ENCODE peak calls at places on chromosomes 7 and 10, in eight cellular contexts. One of them, this sample, is unnamed.

GRCh38 chr10:114472874-114473248 is 68.6 kb upstream of the AFAP1L2 start:
- DNase-seq in GM23338: no peak
- DNase-seq in SK-N-SH: no peak
- DNase-seq in K562: no peak
- DNase-seq in HCT116: no peak
- DNase-seq in GM12878: no peak
- DNase-seq in HepG2: no peak
- DNase-seq in Panc1: no peak
- DNase-seq in this sample: no peak

GRCh38 chr7:85508642-85509429 is 322.0 kb upstream of the SEMA3D start:
- DNase-seq in GM23338: no peak
- DNase-seq in SK-N-SH: no peak
- DNase-seq in HCT116: no peak
- DNase-seq in GM12878: no peak
- DNase-seq in Panc1: no peak
- DNase-seq in K562: no peak
- DNase-seq in HepG2: no peak
- DNase-seq in this sample: no peak

GRCh38 chr10:100960251-100960650 is 9.1 kb upstream of the SEMA4G start:
- DNase-seq in HepG2: no peak
- DNase-seq in Panc1: no peak
- DNase-seq in SK-N-SH: no peak
- DNase-seq in K562: no peak
- DNase-seq in GM12878: no peak
- DNase-seq in HCT116: no peak
- DNase-seq in GM23338: no peak
- DNase-seq in this sample: no peak

GRCh38 chr10:12911795-12912194 is 89.7 kb downstream of the CCDC3 start:
- DNase-seq in GM12878: no peak
- DNase-seq in GM23338: no peak
- DNase-seq in HCT116: no peak
- DNase-seq in K562: no peak
- DNase-seq in SK-N-SH: no peak
- DNase-seq in Panc1: no peak
- DNase-seq in HepG2: no peak
- DNase-seq in this sample: no peak

GRCh38 chr7:122305475-122306319 is 1.1 kb upstream of the FEZF1 start:
- DNase-seq in GM12878: no peak
- DNase-seq in GM23338: peak; percentile 70
- DNase-seq in K562: no peak
- DNase-seq in SK-N-SH: no peak
- DNase-seq in HCT116: peak; percentile 26
- DNase-seq in Panc1: no peak
- DNase-seq in HepG2: no peak
- DNase-seq in this sample: no peak

GRCh38 chr7:143979359-143979758 is 20.8 kb upstream of the OR6B1 start:
- DNase-seq in Panc1: peak; percentile 22
- DNase-seq in K562: no peak
- DNase-seq in HCT116: no peak
- DNase-seq in HepG2: peak; percentile 35
- DNase-seq in GM12878: no peak
- DNase-seq in GM23338: no peak
- DNase-seq in SK-N-SH: no peak
- DNase-seq in this sample: no peak

GRCh38 chr7:30970594-30971094 is 6.9 kb downstream of the GHRHR start:
- DNase-seq in HepG2: no peak
- DNase-seq in HCT116: no peak
- DNase-seq in GM23338: peak; percentile 59
- DNase-seq in SK-N-SH: peak; percentile 21
- DNase-seq in Panc1: no peak
- DNase-seq in GM12878: no peak
- DNase-seq in K562: no peak
- DNase-seq in this sample: no peak

GRCh38 chr10:90930070-90930837 is 9.4 kb upstream of the ANKRD1 start:
- DNase-seq in GM23338: peak; percentile 69
- DNase-seq in Panc1: no peak
- DNase-seq in SK-N-SH: no peak
- DNase-seq in HepG2: peak; percentile 86
- DNase-seq in HCT116: no peak
- DNase-seq in GM12878: no peak
- DNase-seq in K562: no peak
- DNase-seq in this sample: no peak

GRCh38 chr7:158320328-158320727 is 267.3 kb downstream of the PTPRN2 start:
- DNase-seq in HepG2: no peak
- DNase-seq in Panc1: no peak
- DNase-seq in GM12878: no peak
- DNase-seq in HCT116: no peak
- DNase-seq in K562: no peak
- DNase-seq in SK-N-SH: no peak
- DNase-seq in GM23338: no peak
- DNase-seq in this sample: no peak

GRCh38 chr10:8346861-8347260 is 292.4 kb downstream of the GATA3 start:
- DNase-seq in HCT116: no peak
- DNase-seq in SK-N-SH: no peak
- DNase-seq in K562: no peak
- DNase-seq in HepG2: no peak
- DNase-seq in GM23338: peak; percentile 29
- DNase-seq in GM12878: no peak
- DNase-seq in Panc1: no peak
- DNase-seq in this sample: no peak

GRCh38 chr10:50594012-50594411 is 29.7 kb downstream of the SGMS1 start:
- DNase-seq in Panc1: peak; percentile 61
- DNase-seq in SK-N-SH: peak; percentile 47
- DNase-seq in HCT116: no peak
- DNase-seq in K562: no peak
- DNase-seq in HepG2: no peak
- DNase-seq in GM23338: no peak
- DNase-seq in GM12878: no peak
- DNase-seq in this sample: no peak

DNA sequence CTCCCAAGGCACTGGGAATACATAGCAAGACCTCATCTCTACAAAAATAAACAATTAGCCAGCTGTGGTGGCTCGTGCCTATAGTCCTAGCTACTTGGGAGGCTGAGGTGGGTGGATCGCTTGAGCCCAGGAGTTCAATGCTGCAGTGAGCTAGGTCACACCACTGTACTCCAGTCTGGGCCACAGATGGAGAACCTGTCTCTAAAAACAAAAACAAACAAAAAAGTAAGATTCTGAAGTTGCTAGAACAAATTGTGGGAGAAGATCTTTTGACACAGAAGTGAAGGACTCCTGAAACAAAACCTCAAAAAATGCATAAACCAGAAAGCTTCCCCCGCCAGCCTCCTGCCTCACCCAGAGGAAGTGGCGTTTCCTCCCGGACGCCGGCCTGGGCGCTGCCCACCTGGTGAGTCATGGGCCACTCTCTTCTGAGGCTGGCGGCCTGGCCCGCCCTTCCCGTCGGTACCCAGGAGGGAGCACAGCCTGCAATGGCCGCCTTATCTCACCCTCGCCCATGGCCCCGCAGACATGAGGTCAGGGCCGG is 25.4 kb upstream of the ELN start:
- DNase-seq in HepG2: no peak
- DNase-seq in Panc1: no peak
- DNase-seq in GM23338: no peak
- DNase-seq in K562: no peak
- DNase-seq in SK-N-SH: no peak
- DNase-seq in HCT116: peak; percentile 58
- DNase-seq in GM12878: no peak
- DNase-seq in this sample: peak; percentile 60
- TF ChIP-seq POLR2AphosphoS5 in HepG2: no peak
- TF ChIP-seq POLR2AphosphoS5 in Panc1: no peak
- TF ChIP-seq POLR2AphosphoS5 in GM23338: no peak
- TF ChIP-seq POLR2AphosphoS5 in K562: no peak
- TF ChIP-seq POLR2AphosphoS5 in SK-N-SH: peak; percentile 88
- TF ChIP-seq POLR2AphosphoS5 in HCT116: peak; percentile 96
- TF ChIP-seq POLR2AphosphoS5 in GM12878: no peak
- TF ChIP-seq POLR2AphosphoS5 in this sample: no peak

DNA sequence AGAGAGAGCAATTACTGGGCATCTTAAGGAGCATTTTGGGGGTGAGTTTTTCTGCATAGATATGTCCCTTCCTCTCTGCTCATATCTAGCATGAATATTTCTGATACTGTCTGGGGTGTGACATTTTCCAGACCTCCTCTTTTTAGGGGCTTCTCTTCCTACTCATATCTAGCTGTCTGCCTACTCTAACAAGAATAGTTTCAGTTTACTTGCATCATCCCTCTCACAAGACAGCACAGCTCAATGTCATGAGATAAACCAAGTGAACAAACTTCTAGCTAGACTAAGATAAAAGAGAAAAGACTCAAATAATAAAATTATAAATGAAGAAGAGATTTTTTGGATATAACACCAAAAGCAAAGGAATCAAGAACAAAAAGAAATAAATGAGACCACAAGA is 419.5 kb upstream of the SORCS1 start:
- DNase-seq in K562: no peak
- DNase-seq in HepG2: no peak
- DNase-seq in HCT116: no peak
- DNase-seq in SK-N-SH: no peak
- DNase-seq in GM12878: no peak
- DNase-seq in GM23338: no peak
- DNase-seq in Panc1: no peak
- DNase-seq in this sample: no peak
- TF ChIP-seq REST in K562: no peak
- TF ChIP-seq REST in HepG2: no peak
- TF ChIP-seq REST in HCT116: no peak
- TF ChIP-seq REST in SK-N-SH: no peak
- TF ChIP-seq REST in GM12878: no peak
- TF ChIP-seq REST in GM23338: no peak
- TF ChIP-seq REST in Panc1: no peak
- TF ChIP-seq REST in this sample: no peak

GRCh38 chr7:100367676-100368613 is 5.3 kb upstream of the PILRA start:
- DNase-seq in GM12878: no peak
- DNase-seq in K562: no peak
- DNase-seq in GM23338: no peak
- DNase-seq in HepG2: no peak
- DNase-seq in Panc1: no peak
- DNase-seq in SK-N-SH: no peak
- DNase-seq in HCT116: no peak
- DNase-seq in this sample: peak; percentile 40
- TF ChIP-seq POLR2AphosphoS5 in GM12878: no peak
- TF ChIP-seq POLR2AphosphoS5 in K562: no peak
- TF ChIP-seq POLR2AphosphoS5 in GM23338: no peak
- TF ChIP-seq POLR2AphosphoS5 in HepG2: no peak
- TF ChIP-seq POLR2AphosphoS5 in Panc1: peak; percentile 18
- TF ChIP-seq POLR2AphosphoS5 in SK-N-SH: no peak
- TF ChIP-seq POLR2AphosphoS5 in HCT116: peak; percentile 15
- TF ChIP-seq POLR2AphosphoS5 in this sample: no peak

DNA sequence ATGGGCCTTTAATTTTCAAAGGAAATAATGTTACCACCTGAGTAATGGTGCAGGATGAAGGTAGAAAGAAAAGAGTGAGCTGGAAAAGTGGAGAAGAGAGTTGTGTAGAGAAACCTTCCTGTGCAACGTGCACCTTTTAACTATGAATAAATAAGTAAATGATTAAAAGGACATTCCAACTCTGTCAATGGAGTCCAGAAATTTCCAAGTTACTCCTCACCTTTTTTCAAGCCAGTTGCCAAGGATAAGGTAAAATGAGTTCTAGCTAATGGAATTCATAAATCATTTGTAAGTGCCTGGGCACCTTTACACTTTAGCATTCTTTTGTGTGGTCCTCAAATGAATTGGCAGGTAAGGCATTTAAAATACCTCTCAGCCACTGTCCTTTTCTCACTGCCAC is 549.4 kb upstream of the NRP1 start:
- DNase-seq in Panc1: no peak
- DNase-seq in HCT116: no peak
- DNase-seq in GM12878: no peak
- DNase-seq in K562: no peak
- DNase-seq in HepG2: no peak
- DNase-seq in SK-N-SH: no peak
- DNase-seq in GM23338: no peak
- DNase-seq in this sample: no peak
- TF ChIP-seq REST in Panc1: no peak
- TF ChIP-seq REST in HCT116: no peak
- TF ChIP-seq REST in GM12878: no peak
- TF ChIP-seq REST in K562: no peak
- TF ChIP-seq REST in HepG2: no peak
- TF ChIP-seq REST in SK-N-SH: no peak
- TF ChIP-seq REST in GM23338: no peak
- TF ChIP-seq REST in this sample: no peak

DNA sequence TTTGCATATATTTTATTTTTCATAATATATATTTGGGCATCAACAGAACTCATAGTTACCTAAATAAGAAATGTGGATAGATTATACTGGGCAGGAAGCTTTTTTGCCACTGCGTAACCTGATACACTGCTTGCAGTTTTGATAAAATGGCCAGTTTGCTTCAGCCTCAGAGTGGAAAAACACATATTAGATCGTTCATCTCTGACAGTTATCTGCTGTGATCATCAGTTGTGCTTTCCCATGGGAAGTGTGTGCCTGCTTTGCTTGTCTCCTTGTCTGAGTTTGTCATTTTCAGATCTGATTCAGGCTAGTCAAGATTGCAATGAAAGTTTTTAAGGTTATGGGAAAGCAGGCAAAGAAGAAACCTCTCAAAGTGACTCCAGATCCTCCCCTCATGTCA is 54.0 kb downstream of the ADAM12 start:
- DNase-seq in GM23338: no peak
- DNase-seq in HepG2: no peak
- DNase-seq in Panc1: no peak
- DNase-seq in K562: no peak
- DNase-seq in SK-N-SH: peak; percentile 15
- DNase-seq in GM12878: no peak
- DNase-seq in HCT116: no peak
- DNase-seq in this sample: no peak
- TF ChIP-seq POLR2AphosphoS5 in GM23338: no peak
- TF ChIP-seq POLR2AphosphoS5 in HepG2: no peak
- TF ChIP-seq POLR2AphosphoS5 in Panc1: no peak
- TF ChIP-seq POLR2AphosphoS5 in K562: no peak
- TF ChIP-seq POLR2AphosphoS5 in SK-N-SH: no peak
- TF ChIP-seq POLR2AphosphoS5 in GM12878: no peak
- TF ChIP-seq POLR2AphosphoS5 in HCT116: no peak
- TF ChIP-seq POLR2AphosphoS5 in this sample: no peak